ENCODE peak calls at places on chromosomes 6 and 20, in ten cellular contexts. One of them, this sample, is unnamed.

GRCh38 chr6:43809417-43810305 is 39.6 kb downstream of the VEGFA start:
- DNase-seq in breast epithelium: no peak
- DNase-seq in upper lobe of right lung: no peak
- DNase-seq in ovary: no peak
- DNase-seq in HCT116: no peak
- DNase-seq in foreskin fibroblast: peak
- DNase-seq in AG04450: peak
- DNase-seq in fibroblast of lung: peak
- DNase-seq in right cardiac atrium: no peak
- DNase-seq in skeletal muscle cell: no peak
- DNase-seq in this sample: no peak

GRCh38 chr6:79076160-79076559 is 1.9 kb downstream of the PHIP start:
- DNase-seq in breast epithelium: no peak
- DNase-seq in upper lobe of right lung: no peak
- DNase-seq in ovary: no peak
- DNase-seq in HCT116: no peak
- DNase-seq in foreskin fibroblast: no peak
- DNase-seq in AG04450: no peak
- DNase-seq in fibroblast of lung: peak
- DNase-seq in right cardiac atrium: no peak
- DNase-seq in skeletal muscle cell: no peak
- DNase-seq in this sample: no peak

GRCh38 chr6:157106487-157106886 is 216.8 kb downstream of the TMEM242 start:
- DNase-seq in breast epithelium: no peak
- DNase-seq in upper lobe of right lung: no peak
- DNase-seq in ovary: no peak
- DNase-seq in HCT116: peak
- DNase-seq in foreskin fibroblast: peak
- DNase-seq in AG04450: no peak
- DNase-seq in fibroblast of lung: peak
- DNase-seq in right cardiac atrium: no peak
- DNase-seq in skeletal muscle cell: peak
- DNase-seq in this sample: no peak

GRCh38 chr6:24524801-24525200 is 30.0 kb downstream of the ALDH5A1 start:
- DNase-seq in breast epithelium: no peak
- DNase-seq in upper lobe of right lung: no peak
- DNase-seq in ovary: no peak
- DNase-seq in HCT116: peak
- DNase-seq in foreskin fibroblast: peak
- DNase-seq in AG04450: peak
- DNase-seq in fibroblast of lung: peak
- DNase-seq in right cardiac atrium: no peak
- DNase-seq in skeletal muscle cell: no peak
- DNase-seq in this sample: peak

GRCh38 chr20:38152175-38153010 is 12.7 kb downstream of the TGM2 start:
- DNase-seq in breast epithelium: no peak
- DNase-seq in upper lobe of right lung: peak
- DNase-seq in ovary: peak
- DNase-seq in HCT116: no peak
- DNase-seq in foreskin fibroblast: no peak
- DNase-seq in AG04450: no peak
- DNase-seq in fibroblast of lung: peak
- DNase-seq in right cardiac atrium: peak
- DNase-seq in skeletal muscle cell: no peak
- DNase-seq in this sample: no peak

GRCh38 chr20:8018928-8019177 is 708 bp downstream of the TMX4 start:
- DNase-seq in breast epithelium: no peak
- DNase-seq in upper lobe of right lung: no peak
- DNase-seq in ovary: no peak
- DNase-seq in HCT116: no peak
- DNase-seq in foreskin fibroblast: no peak
- DNase-seq in AG04450: no peak
- DNase-seq in fibroblast of lung: peak
- DNase-seq in right cardiac atrium: no peak
- DNase-seq in skeletal muscle cell: no peak
- DNase-seq in this sample: no peak

GRCh38 chr20:60249436-60249835 is 291.2 kb downstream of the CDH26 start:
- DNase-seq in breast epithelium: peak
- DNase-seq in upper lobe of right lung: no peak
- DNase-seq in ovary: no peak
- DNase-seq in HCT116: no peak
- DNase-seq in foreskin fibroblast: peak
- DNase-seq in AG04450: peak
- DNase-seq in fibroblast of lung: peak
- DNase-seq in right cardiac atrium: no peak
- DNase-seq in skeletal muscle cell: peak
- DNase-seq in this sample: peak

GRCh38 chr6:170293881-170294755 is 3.2 kb upstream of the DLL1 start:
- DNase-seq in breast epithelium: no peak
- DNase-seq in upper lobe of right lung: no peak
- DNase-seq in ovary: no peak
- DNase-seq in HCT116: no peak
- DNase-seq in foreskin fibroblast: no peak
- DNase-seq in AG04450: no peak
- DNase-seq in fibroblast of lung: no peak
- DNase-seq in right cardiac atrium: no peak
- DNase-seq in skeletal muscle cell: no peak
- DNase-seq in this sample: no peak

GRCh38 chr6:158909938-158910337 is 90.1 kb downstream of the RSPH3 start:
- DNase-seq in breast epithelium: no peak
- DNase-seq in upper lobe of right lung: no peak
- DNase-seq in ovary: no peak
- DNase-seq in HCT116: no peak
- DNase-seq in foreskin fibroblast: no peak
- DNase-seq in AG04450: no peak
- DNase-seq in fibroblast of lung: no peak
- DNase-seq in right cardiac atrium: no peak
- DNase-seq in skeletal muscle cell: no peak
- DNase-seq in this sample: no peak
- H3K4me3 ChIP-seq in breast epithelium: no peak
- H3K4me3 ChIP-seq in upper lobe of right lung: peak
- H3K4me3 ChIP-seq in ovary: no peak
- H3K4me3 ChIP-seq in HCT116: no peak
- H3K4me3 ChIP-seq in foreskin fibroblast: no peak
- H3K4me3 ChIP-seq in AG04450: no peak
- H3K4me3 ChIP-seq in fibroblast of lung: no peak
- H3K4me3 ChIP-seq in right cardiac atrium: no peak
- H3K4me3 ChIP-seq in skeletal muscle cell: no peak
- H3K4me3 ChIP-seq in this sample: no peak

GRCh38 chr6:27297484-27297856 is 14.6 kb downstream of the POM121L2 start:
- DNase-seq in breast epithelium: no peak
- DNase-seq in upper lobe of right lung: no peak
- DNase-seq in ovary: no peak
- DNase-seq in HCT116: no peak
- DNase-seq in foreskin fibroblast: no peak
- DNase-seq in AG04450: no peak
- DNase-seq in fibroblast of lung: no peak
- DNase-seq in right cardiac atrium: no peak
- DNase-seq in skeletal muscle cell: no peak
- DNase-seq in this sample: no peak
- H3K4me3 ChIP-seq in breast epithelium: no peak
- H3K4me3 ChIP-seq in upper lobe of right lung: no peak
- H3K4me3 ChIP-seq in ovary: no peak
- H3K4me3 ChIP-seq in HCT116: no peak
- H3K4me3 ChIP-seq in foreskin fibroblast: no peak
- H3K4me3 ChIP-seq in AG04450: peak
- H3K4me3 ChIP-seq in fibroblast of lung: peak
- H3K4me3 ChIP-seq in right cardiac atrium: peak
- H3K4me3 ChIP-seq in skeletal muscle cell: peak
- H3K4me3 ChIP-seq in this sample: peak

GRCh38 chr20:58851969-58852458 is 502 bp upstream of the GNAS start:
- DNase-seq in breast epithelium: no peak
- DNase-seq in upper lobe of right lung: no peak
- DNase-seq in ovary: no peak
- DNase-seq in HCT116: no peak
- DNase-seq in foreskin fibroblast: no peak
- DNase-seq in AG04450: no peak
- DNase-seq in fibroblast of lung: no peak
- DNase-seq in right cardiac atrium: no peak
- DNase-seq in skeletal muscle cell: no peak
- DNase-seq in this sample: no peak
- H3K4me3 ChIP-seq in breast epithelium: peak
- H3K4me3 ChIP-seq in upper lobe of right lung: peak
- H3K4me3 ChIP-seq in ovary: peak
- H3K4me3 ChIP-seq in HCT116: no peak
- H3K4me3 ChIP-seq in foreskin fibroblast: peak
- H3K4me3 ChIP-seq in AG04450: peak
- H3K4me3 ChIP-seq in fibroblast of lung: peak
- H3K4me3 ChIP-seq in right cardiac atrium: peak
- H3K4me3 ChIP-seq in skeletal muscle cell: peak
- H3K4me3 ChIP-seq in this sample: peak

GRCh38 chr6:137870744-137871247 is 3.7 kb downstream of the TNFAIP3 start:
- DNase-seq in breast epithelium: no peak
- DNase-seq in upper lobe of right lung: no peak
- DNase-seq in ovary: no peak
- DNase-seq in HCT116: no peak
- DNase-seq in foreskin fibroblast: no peak
- DNase-seq in AG04450: no peak
- DNase-seq in fibroblast of lung: no peak
- DNase-seq in right cardiac atrium: no peak
- DNase-seq in skeletal muscle cell: no peak
- DNase-seq in this sample: no peak
- H3K4me3 ChIP-seq in breast epithelium: peak
- H3K4me3 ChIP-seq in upper lobe of right lung: peak
- H3K4me3 ChIP-seq in ovary: peak
- H3K4me3 ChIP-seq in HCT116: no peak
- H3K4me3 ChIP-seq in foreskin fibroblast: no peak
- H3K4me3 ChIP-seq in AG04450: peak
- H3K4me3 ChIP-seq in fibroblast of lung: peak
- H3K4me3 ChIP-seq in right cardiac atrium: peak
- H3K4me3 ChIP-seq in skeletal muscle cell: peak
- H3K4me3 ChIP-seq in this sample: no peak

GRCh38 chr6:42173101-42173500 is at the start of gene GUCA1A:
- DNase-seq in breast epithelium: no peak
- DNase-seq in upper lobe of right lung: no peak
- DNase-seq in ovary: no peak
- DNase-seq in HCT116: no peak
- DNase-seq in foreskin fibroblast: no peak
- DNase-seq in AG04450: no peak
- DNase-seq in fibroblast of lung: no peak
- DNase-seq in right cardiac atrium: no peak
- DNase-seq in skeletal muscle cell: no peak
- DNase-seq in this sample: no peak

GRCh38 chr6:42176981-42177380 is 3.8 kb downstream of the GUCA1A start:
- DNase-seq in breast epithelium: no peak
- DNase-seq in upper lobe of right lung: no peak
- DNase-seq in ovary: no peak
- DNase-seq in HCT116: no peak
- DNase-seq in foreskin fibroblast: no peak
- DNase-seq in AG04450: no peak
- DNase-seq in fibroblast of lung: no peak
- DNase-seq in right cardiac atrium: no peak
- DNase-seq in skeletal muscle cell: no peak
- DNase-seq in this sample: no peak

GRCh38 chr6:42168650-42169049 is 4.5 kb upstream of the GUCA1A start:
- DNase-seq in breast epithelium: no peak
- DNase-seq in upper lobe of right lung: no peak
- DNase-seq in ovary: no peak
- DNase-seq in HCT116: no peak
- DNase-seq in foreskin fibroblast: peak
- DNase-seq in AG04450: no peak
- DNase-seq in fibroblast of lung: no peak
- DNase-seq in right cardiac atrium: no peak
- DNase-seq in skeletal muscle cell: no peak
- DNase-seq in this sample: no peak

GRCh38 chr6:42175860-42176259 is 2.7 kb downstream of the GUCA1A start:
- DNase-seq in breast epithelium: no peak
- DNase-seq in upper lobe of right lung: no peak
- DNase-seq in ovary: no peak
- DNase-seq in HCT116: peak
- DNase-seq in foreskin fibroblast: no peak
- DNase-seq in AG04450: no peak
- DNase-seq in fibroblast of lung: no peak
- DNase-seq in right cardiac atrium: no peak
- DNase-seq in skeletal muscle cell: no peak
- DNase-seq in this sample: no peak

DNA sequence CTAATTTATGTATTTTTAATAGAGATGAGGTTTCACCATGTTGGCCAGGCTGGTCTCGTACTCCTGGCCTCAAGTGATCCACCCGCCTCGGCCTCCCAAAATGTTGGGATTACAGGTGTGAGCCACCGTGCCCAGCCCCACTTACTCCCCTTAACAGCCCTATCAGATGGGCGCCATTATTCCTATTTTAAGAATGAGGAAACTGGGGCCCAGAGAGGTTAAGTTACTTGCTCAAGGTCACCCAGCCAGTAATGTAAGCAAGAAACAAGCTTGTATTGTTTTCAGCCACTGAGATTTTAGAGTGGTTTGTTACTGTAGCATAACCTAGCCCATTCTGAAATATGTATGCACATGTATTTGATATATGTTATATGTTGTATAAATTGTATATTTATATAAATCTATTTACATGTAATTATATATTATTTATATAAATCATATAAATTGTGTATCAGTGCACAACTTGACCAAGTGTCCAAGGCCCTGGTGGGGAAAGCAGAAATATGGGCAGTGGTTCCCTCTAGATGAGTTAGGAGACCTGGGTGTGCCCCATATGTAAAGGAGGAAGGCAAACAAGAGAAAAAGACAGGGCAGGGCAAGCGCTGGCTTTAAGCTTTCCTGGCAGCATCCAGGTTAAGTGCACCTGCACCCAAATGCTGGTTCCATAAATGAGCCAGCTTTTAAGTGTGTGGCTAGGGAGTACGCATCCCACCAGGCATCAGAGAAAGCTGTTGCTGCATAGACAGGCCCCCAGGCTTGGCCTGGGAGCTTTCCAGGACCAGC is 1.2 kb upstream of the GUCA1A start:
- DNase-seq in breast epithelium: no peak
- DNase-seq in upper lobe of right lung: no peak
- DNase-seq in ovary: no peak
- DNase-seq in HCT116: no peak
- DNase-seq in foreskin fibroblast: no peak
- DNase-seq in AG04450: no peak
- DNase-seq in fibroblast of lung: no peak
- DNase-seq in right cardiac atrium: no peak
- DNase-seq in skeletal muscle cell: no peak
- DNase-seq in this sample: no peak
- H3K4me3 ChIP-seq in breast epithelium: no peak
- H3K4me3 ChIP-seq in upper lobe of right lung: no peak
- H3K4me3 ChIP-seq in ovary: no peak
- H3K4me3 ChIP-seq in HCT116: no peak
- H3K4me3 ChIP-seq in foreskin fibroblast: no peak
- H3K4me3 ChIP-seq in AG04450: no peak
- H3K4me3 ChIP-seq in fibroblast of lung: no peak
- H3K4me3 ChIP-seq in right cardiac atrium: no peak
- H3K4me3 ChIP-seq in skeletal muscle cell: no peak
- H3K4me3 ChIP-seq in this sample: no peak

DNA sequence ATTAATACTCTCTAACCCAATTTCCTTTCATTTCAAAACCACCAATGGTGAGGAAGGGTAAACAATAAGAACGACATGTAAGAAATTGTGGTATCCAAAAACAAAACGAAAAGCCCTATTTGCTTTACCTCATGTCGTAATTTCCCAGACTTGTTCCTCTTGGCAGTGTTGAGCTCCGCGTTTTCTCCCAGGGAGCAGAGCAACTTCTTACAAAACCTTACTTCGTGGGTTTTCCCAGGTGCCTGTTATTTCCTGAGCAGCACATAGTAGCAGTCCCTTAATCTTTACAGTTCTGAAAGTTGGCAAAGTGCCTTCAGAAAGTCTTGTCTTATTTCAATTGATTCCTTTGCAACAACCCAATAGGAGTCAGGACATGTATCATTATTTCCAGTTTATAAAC is 207.9 kb upstream of the MARCKS start:
- DNase-seq in breast epithelium: peak
- DNase-seq in upper lobe of right lung: no peak
- DNase-seq in ovary: no peak
- DNase-seq in HCT116: no peak
- DNase-seq in foreskin fibroblast: no peak
- DNase-seq in AG04450: no peak
- DNase-seq in fibroblast of lung: no peak
- DNase-seq in right cardiac atrium: no peak
- DNase-seq in skeletal muscle cell: peak
- DNase-seq in this sample: no peak
- H3K4me3 ChIP-seq in breast epithelium: no peak
- H3K4me3 ChIP-seq in upper lobe of right lung: peak
- H3K4me3 ChIP-seq in ovary: no peak
- H3K4me3 ChIP-seq in HCT116: no peak
- H3K4me3 ChIP-seq in foreskin fibroblast: no peak
- H3K4me3 ChIP-seq in AG04450: no peak
- H3K4me3 ChIP-seq in fibroblast of lung: no peak
- H3K4me3 ChIP-seq in right cardiac atrium: no peak
- H3K4me3 ChIP-seq in skeletal muscle cell: no peak
- H3K4me3 ChIP-seq in this sample: no peak

This sample was measured in AG04449.